ENCODE peak calls at places on chromosome 1, in seven cellular contexts. D, P, Z, K, M, O and H are unnamed samples.
A peak's percentile ranks its signal among the peaks of the same experiment; 100 is the strongest.

GRCh38 chr1:116415699-116416533 is 42.9 kb downstream of the ATP1A1 start:
- DNase-seq in O (no peak), P (no peak), D (no peak), M (no peak), Z (no peak), K (no peak), H (no peak)

GRCh38 chr1:201396859-201397464 is 2.2 kb downstream of the LAD1 start:
- DNase-seq in M (no peak), O (no peak), K (no peak), P (no peak), Z (no peak), D (no peak), H (no peak)

GRCh38 chr1:39753132-39754025 is 14.7 kb downstream of the PPIE start:
- DNase-seq in P (no peak), D (no peak), K (no peak), O (no peak), M (no peak), Z (no peak), H (no peak)

GRCh38 chr1:173347276-173347675 is 129.9 kb upstream of the PRDX6 start:
- DNase-seq in D (no peak), Z (no peak), P (no peak), O (no peak), M (no peak), K (no peak), H (no peak)

GRCh38 chr1:153384996-153385580 is 5.8 kb downstream of the S100A8 start:
- DNase-seq in D (no peak), P (no peak), M (no peak), O (no peak), Z (no peak), K (no peak), H (no peak)

GRCh38 chr1:212238552-212238951 is 46.7 kb upstream of the PPP2R5A start:
- DNase-seq in O (no peak), K (no peak), D (peak; percentile 21), P (no peak), Z (no peak), M (no peak), H (no peak)

GRCh38 chr1:20616468-20617156 is 16.6 kb upstream of the PINK1 start:
- DNase-seq in Z (peak; percentile 51), M (no peak), P (no peak), O (no peak), K (no peak), D (no peak), H (no peak)

GRCh38 chr1:66637146-66637545 is 103.2 kb downstream of the SGIP1 start:
- DNase-seq in M (no peak), K (no peak), P (no peak), O (no peak), D (no peak), Z (no peak), H (no peak)

GRCh38 chr1:79945391-79945790 is 938.9 kb upstream of the ADGRL4 start:
- DNase-seq in O (no peak), P (no peak), D (no peak), Z (no peak), M (no peak), K (no peak), H (no peak)

GRCh38 chr1:72177711-72178110 is 104.6 kb downstream of the NEGR1 start:
- DNase-seq in P (no peak), O (no peak), Z (no peak), M (no peak), D (no peak), K (no peak), H (no peak)

GRCh38 chr1:198776602-198777029 is 137.8 kb downstream of the PTPRC start:
- DNase-seq in M (no peak), O (peak; percentile 95), D (no peak), K (no peak), P (no peak), Z (peak; percentile 14), H (peak; percentile 92)

GRCh38 chr1:10387611-10388386 is 11.1 kb upstream of the PGD start:
- DNase-seq in Z (peak; percentile 30), K (no peak), P (no peak), D (peak; percentile 11), O (peak; percentile 92), M (no peak), H (peak; percentile 85)

GRCh38 chr1:116817582-116818064 is 63.4 kb downstream of the CD2 start:
- DNase-seq in P (no peak), Z (no peak), M (peak; percentile 43), O (peak; percentile 53), K (peak; percentile 56), D (no peak), H (no peak)

GRCh38 chr1:26109229-26110164 is 2.1 kb upstream of the PDIK1L start:
- DNase-seq in Z (no peak), P (no peak), M (no peak), O (no peak), K (no peak), D (no peak), H (no peak)

GRCh38 chr1:183126528-183126927 is 59.5 kb upstream of the LAMC2 start:
- DNase-seq in K (no peak), M (no peak), O (no peak), P (no peak), D (no peak), Z (no peak), H (no peak)

GRCh38 chr1:61950418-61950817 is 208.1 kb downstream of the PATJ start:
- DNase-seq in M (no peak), D (no peak), P (no peak), O (no peak), K (no peak), Z (no peak), H (no peak)

GRCh38 chr1:155909894-155910293 is 1.3 kb downstream of the RIT1 start:
- DNase-seq in D (no peak), K (no peak), O (peak; percentile 9), M (no peak), P (no peak), Z (no peak), H (peak; percentile 65)

GRCh38 chr1:19079983-19080472 is 123.6 kb upstream of the IFFO2 start:
- DNase-seq in M (no peak), Z (no peak), O (no peak), P (no peak), D (no peak), K (no peak), H (no peak)

GRCh38 chr1:180247061-180247460 is 17.0 kb downstream of the LHX4 start:
- DNase-seq in O (no peak), P (no peak), Z (no peak), K (no peak), M (no peak), D (no peak), H (no peak)

GRCh38 chr1:52348704-52349301 is 17.2 kb downstream of the CC2D1B start:
- DNase-seq in D (peak; percentile 63), P (no peak), M (no peak), O (no peak), Z (no peak), K (no peak), H (no peak)

GRCh38 chr1:53582211-53583020 is 123.2 kb downstream of the DMRTB1 start:
- DNase-seq in K (peak; percentile 15), M (peak; percentile 12), O (no peak), Z (no peak), D (no peak), P (no peak), H (no peak)

GRCh38 chr1:99662581-99663208 is 16.8 kb downstream of the PALMD start:
- DNase-seq in P (no peak), K (no peak), D (no peak), Z (peak; percentile 84), M (no peak), O (no peak), H (no peak)

GRCh38 chr1:226044514-226045132 is 17.9 kb upstream of the H3-3A start:
- DNase-seq in M (no peak), K (no peak), D (no peak), P (no peak), Z (no peak), O (no peak), H (no peak)

GRCh38 chr1:97758589-97759057 is 162.2 kb downstream of the DPYD start:
- DNase-seq in D (no peak), P (no peak), Z (no peak), K (no peak), O (no peak), M (no peak), H (no peak)

GRCh38 chr1:209873067-209873810 is 45.5 kb downstream of the UTP25 start:
- DNase-seq in D (no peak), O (no peak), P (no peak), Z (no peak), M (no peak), K (no peak), H (no peak)

GRCh38 chr1:246107516-246108277 is 399.4 kb downstream of the SMYD3 start:
- DNase-seq in D (no peak), P (no peak), Z (no peak), O (peak; percentile 26), M (no peak), K (no peak), H (no peak)

GRCh38 chr1:59767119-59767518 is 47.6 kb upstream of the HOOK1 start:
- DNase-seq in D (no peak), K (no peak), P (no peak), O (no peak), Z (no peak), M (no peak), H (no peak)

GRCh38 chr1:44810101-44810761 is 1.9 kb downstream of the BTBD19 start:
- DNase-seq in Z (peak; percentile 70), D (peak; percentile 18), M (no peak), O (no peak), K (no peak), P (no peak), H (no peak)

GRCh38 chr1:203992440-203992839 is 80.5 kb upstream of the SOX13 start:
- DNase-seq in P (no peak), Z (no peak), O (no peak), M (no peak), D (no peak), K (no peak), H (no peak)

GRCh38 chr1:150762559-150762958 is 3.0 kb downstream of the CTSS start:
- DNase-seq in M (no peak), Z (no peak), K (no peak), P (no peak), O (no peak), D (no peak), H (no peak)